ENCODE peak calls at places on chromosomes 7 and 10, in ten cellular contexts. P is SK-N-DZ; Q is epithelial cell of esophagus; H is left colon; F is nephron progenitor cell; T is GM10248; V is astrocyte of the cerebellum; C is lung microvascular endothelial cell; D is activated CD4-positive, alpha-beta T cell treated with anti-CD3 and anti-CD28 coated beads, Interleukin-2, amount 10 ng/mL, durations not matched to agents 7 days and 5 days; W is OCI-M1. R is an unnamed sample.

GRCh38 chr7:96640054-96640453 is 69.6 kb downstream of the SEM1 start:
- DNase-seq in P (no peak), Q (peak), H (no peak), F (no peak), T (no peak), V (no peak), C (no peak), D (no peak), W (no peak), R (no peak)

GRCh38 chr7:46908770-46909169 is 673.1 kb downstream of the TNS3 start:
- DNase-seq in P (no peak), Q (peak), H (no peak), F (no peak), T (no peak), V (peak), C (peak), D (no peak), W (no peak), R (no peak)

GRCh38 chr7:55065511-55066229 is 46.9 kb downstream of the EGFR start:
- DNase-seq in P (no peak), Q (peak), H (no peak), F (peak), T (no peak), V (peak), C (peak), D (no peak), W (no peak), R (no peak)

GRCh38 chr7:155203059-155203881 is 94.4 kb upstream of the INSIG1 start:
- DNase-seq in P (no peak), Q (no peak), H (no peak), F (no peak), T (no peak), V (no peak), C (no peak), D (no peak), W (no peak), R (no peak)

GRCh38 chr10:132497788-132498561 is 39.6 kb upstream of the INPP5A start:
- DNase-seq in P (no peak), Q (no peak), H (no peak), F (no peak), T (no peak), V (no peak), C (no peak), D (no peak), W (no peak), R (no peak)

GRCh38 chr7:15795371-15795770 is 108.9 kb upstream of the MEOX2 start:
- DNase-seq in P (no peak), Q (no peak), H (no peak), F (no peak), T (no peak), V (no peak), C (no peak), D (no peak), W (no peak), R (no peak)

GRCh38 chr7:22110881-22111280 is 165.2 kb upstream of the CDCA7L start:
- DNase-seq in P (no peak), Q (no peak), H (no peak), F (no peak), T (no peak), V (no peak), C (peak), D (no peak), W (no peak), R (no peak)

GRCh38 chr10:60123668-60124067 is 217.3 kb upstream of the CCDC6 start:
- DNase-seq in P (no peak), Q (no peak), H (no peak), F (no peak), T (no peak), V (no peak), C (peak), D (no peak), W (peak), R (no peak)

GRCh38 chr7:139542308-139543151 is 19.0 kb downstream of the CLEC2L start:
- DNase-seq in P (no peak), Q (no peak), H (no peak), F (no peak), T (no peak), V (no peak), C (no peak), D (no peak), W (no peak), R (no peak)

GRCh38 chr10:110916554-110917346 is 2.2 kb downstream of the BBIP1 start:
- DNase-seq in P (no peak), Q (no peak), H (no peak), F (no peak), T (no peak), V (peak), C (peak), D (no peak), W (peak), R (no peak)

GRCh38 chr7:40105879-40106473 is 28.4 kb downstream of the MPLKIP start:
- DNase-seq in P (no peak), Q (no peak), H (no peak), F (no peak), T (no peak), V (no peak), C (no peak), D (no peak), W (no peak), R (no peak)

GRCh38 chr10:77501152-77501845 is 136.3 kb downstream of the KCNMA1 start:
- DNase-seq in P (no peak), Q (peak), H (no peak), F (no peak), T (no peak), V (no peak), C (peak), D (no peak), W (no peak), R (no peak)

GRCh38 chr7:1026721-1027151 is 17.6 kb upstream of the GPR146 start:
- DNase-seq in P (no peak), Q (no peak), H (no peak), F (no peak), T (no peak), V (no peak), C (no peak), D (no peak), W (no peak), R (no peak)

R was measured in stimulated activated CD8-positive, alpha-beta memory T cell treated with anti-CD3 and anti-CD28 coated beads, Interleukin-15, amount 100 ng/mL, for 1 hour.